ENCODE peak calls at places on chromosomes 6 and 20, in seven cellular contexts. Z is fibroblast of pulmonary artery, J is neural crest cell, E is Peyer's patch, X is endodermal cell, P is choroid plexus epithelial cell, M is colonic mucosa. A is an unnamed sample.

GRCh38 chr6:146194434-146194833 is 165.6 kb downstream of the GRM1 start:
- DNase-seq in X (no peak), P (no peak), E (no peak), Z (no peak), M (no peak), J (no peak), A (no peak)

GRCh38 chr6:88220493-88220892 is 54.3 kb upstream of the CNR1 start:
- DNase-seq in M (no peak), P (peak), Z (peak), X (peak), E (no peak), J (peak), A (no peak)

GRCh38 chr6:111938710-111939109 is 65.5 kb upstream of the FYN start:
- DNase-seq in X (no peak), M (no peak), E (no peak), P (peak), J (no peak), Z (peak), A (no peak)

GRCh38 chr20:51434556-51435256 is 107.8 kb downstream of the NFATC2 start:
- DNase-seq in P (peak), M (no peak), J (no peak), X (no peak), E (no peak), Z (peak), A (no peak)

GRCh38 chr6:148750826-148751225 is 4.0 kb downstream of the UST start:
- DNase-seq in J (no peak), M (no peak), X (no peak), Z (peak), P (peak), E (no peak), A (no peak)

GRCh38 chr6:96899019-96899418 is 1.3 kb upstream of the NDUFAF4 start:
- DNase-seq in Z (peak), M (peak), P (peak), X (no peak), E (no peak), J (peak), A (no peak)

GRCh38 chr6:41780623-41781301 is at the start of gene PRICKLE4:
- DNase-seq in Z (peak), J (no peak), E (no peak), M (peak), P (peak), X (peak), A (no peak)

GRCh38 chr20:64131406-64131805 is 24.0 kb upstream of the NPBWR2 start:
- DNase-seq in X (peak), Z (peak), P (peak), M (peak), J (no peak), E (no peak), A (peak)

GRCh38 chr6:152846825-152847224 is 96.2 kb downstream of the VIP start:
- DNase-seq in P (peak), X (no peak), J (no peak), E (no peak), M (no peak), Z (no peak), A (no peak)

GRCh38 chr6:147735924-147736323 is 227.4 kb downstream of the SAMD5 start:
- DNase-seq in X (no peak), M (no peak), E (no peak), J (no peak), P (no peak), Z (no peak), A (no peak)

GRCh38 chr6:26473429-26473757 is 15.6 kb downstream of the BTN2A1 start:
- DNase-seq in Z (no peak), E (no peak), X (no peak), P (no peak), M (no peak), J (no peak), A (no peak)
- TF ChIP-seq CTCF in Z (no peak), E (no peak), X (no peak), P (no peak), M (no peak), J (no peak), A (no peak)

GRCh38 chr6:18595774-18596528 is 208.8 kb downstream of the RNF144B start:
- DNase-seq in J (peak), X (peak), Z (peak), P (peak), M (peak), E (peak), A (no peak)

GRCh38 chr6:18601515-18602035 is 214.4 kb downstream of the RNF144B start:
- DNase-seq in Z (no peak), E (no peak), P (no peak), X (no peak), J (no peak), M (no peak), A (no peak)

GRCh38 chr6:18598865-18599264 is 211.7 kb downstream of the RNF144B start:
- DNase-seq in M (no peak), P (no peak), X (no peak), J (no peak), E (no peak), Z (no peak), A (no peak)

GRCh38 chr6:18600236-18600635 is 213.1 kb downstream of the RNF144B start:
- DNase-seq in M (no peak), P (no peak), Z (no peak), X (no peak), E (no peak), J (peak), A (no peak)

DNA sequence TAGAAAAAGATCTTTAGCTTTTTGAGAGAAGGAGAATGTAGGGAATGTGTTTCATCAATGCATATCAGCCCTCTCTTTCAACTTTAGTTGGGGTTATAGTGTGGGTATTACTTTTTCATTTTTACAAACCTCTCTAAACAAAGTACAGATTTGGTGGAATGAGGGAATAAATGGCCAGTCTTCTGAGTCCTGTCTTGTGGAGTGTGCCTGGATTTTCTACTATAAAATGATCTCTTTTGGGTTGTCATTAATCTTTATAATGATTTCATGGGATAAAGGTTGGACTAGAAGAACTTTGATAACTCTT is 209.3 kb downstream of the RNF144B start:
- DNase-seq in P (no peak), M (no peak), J (no peak), Z (no peak), E (no peak), X (no peak), A (no peak)
- TF ChIP-seq CTCF in P (no peak), M (no peak), J (no peak), Z (no peak), E (no peak), X (no peak), A (peak)

GRCh38 chr6:50653253-50653652 is 60.1 kb upstream of the TFAP2D start:
- DNase-seq in E (no peak), Z (no peak), X (no peak), P (no peak), M (no peak), J (no peak), A (no peak)

GRCh38 chr6:50658561-50658960 is 54.8 kb upstream of the TFAP2D start:
- DNase-seq in E (no peak), J (no peak), P (no peak), Z (no peak), X (no peak), M (no peak), A (no peak)

GRCh38 chr6:50657513-50657912 is 55.8 kb upstream of the TFAP2D start:
- DNase-seq in J (no peak), Z (no peak), X (no peak), P (no peak), M (no peak), E (no peak), A (no peak)

GRCh38 chr6:50654155-50654554 is 59.2 kb upstream of the TFAP2D start:
- DNase-seq in P (no peak), X (no peak), J (no peak), M (no peak), E (no peak), Z (no peak), A (no peak)

DNA sequence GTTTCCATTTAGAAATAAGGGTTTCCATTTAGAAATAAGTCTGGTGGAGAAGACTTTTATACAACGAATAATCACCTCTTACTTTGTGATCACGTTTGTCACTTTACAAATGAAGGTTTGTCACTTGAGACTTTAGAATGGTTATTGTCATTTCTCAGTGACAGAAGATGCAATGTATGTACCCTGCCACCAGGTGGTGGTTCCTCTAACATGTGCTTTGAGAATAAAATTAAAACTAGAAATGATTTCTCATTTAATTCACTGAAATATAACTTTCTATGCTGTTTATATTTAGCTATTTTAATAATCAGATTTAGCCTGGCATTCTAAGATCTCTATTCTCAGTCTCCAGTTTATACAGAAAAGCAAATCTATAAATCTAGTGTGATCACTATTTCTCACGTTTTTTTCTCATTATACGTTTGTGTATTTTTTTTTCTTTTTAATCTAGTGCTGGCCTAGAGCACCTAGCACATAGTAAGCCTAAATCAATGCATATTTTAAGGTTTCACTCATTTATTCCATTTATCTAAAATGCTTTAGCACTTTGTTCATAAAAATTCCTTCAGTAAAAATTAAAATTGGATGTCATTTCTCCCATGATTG is 57.4 kb upstream of the TFAP2D start:
- DNase-seq in P (peak), E (no peak), J (no peak), Z (peak), X (peak), M (no peak), A (no peak)
- TF ChIP-seq CTCF in P (peak), E (peak), J (peak), Z (peak), X (peak), M (peak), A (peak)

GRCh38 chr6:35955970-35956369 is 35.1 kb upstream of the SRPK1 start:
- DNase-seq in Z (no peak), X (no peak), E (no peak), M (no peak), P (no peak), J (no peak), A (no peak)
- TF ChIP-seq CTCF in Z (peak), X (peak), E (peak), M (peak), P (peak), J (peak), A (peak)

DNA sequence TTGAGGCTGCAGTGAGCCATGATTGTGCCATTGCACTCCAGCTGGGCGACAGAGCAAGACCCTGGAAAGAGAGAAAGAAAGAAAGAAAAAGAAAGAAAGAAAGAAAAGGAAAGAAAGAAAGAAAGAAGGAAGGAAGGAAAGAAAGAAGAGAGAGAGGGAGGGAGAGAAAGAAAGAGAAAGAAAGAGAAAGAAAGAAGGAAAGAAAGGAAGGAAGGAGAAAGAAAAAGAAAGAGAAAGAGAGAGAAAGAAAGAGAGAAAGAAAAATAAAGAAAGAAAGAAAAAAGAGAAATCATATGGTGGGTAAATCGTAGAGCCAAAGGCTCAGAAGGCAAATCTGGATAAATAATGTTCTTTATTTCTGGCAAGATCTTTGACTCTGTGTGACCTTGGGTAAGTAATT is 53.4 kb downstream of the CD40 start:
- DNase-seq in E (no peak), P (no peak), M (no peak), X (no peak), J (no peak), Z (no peak), A (no peak)
- TF ChIP-seq CTCF in E (no peak), P (no peak), M (no peak), X (no peak), J (no peak), Z (no peak), A (no peak)

GRCh38 chr6:40672118-40672517 is 85.0 kb upstream of the LRFN2 start:
- DNase-seq in Z (no peak), X (peak), M (no peak), P (no peak), J (no peak), E (no peak), A (no peak)
- TF ChIP-seq CTCF in Z (no peak), X (peak), M (no peak), P (no peak), J (no peak), E (no peak), A (no peak)

DNA sequence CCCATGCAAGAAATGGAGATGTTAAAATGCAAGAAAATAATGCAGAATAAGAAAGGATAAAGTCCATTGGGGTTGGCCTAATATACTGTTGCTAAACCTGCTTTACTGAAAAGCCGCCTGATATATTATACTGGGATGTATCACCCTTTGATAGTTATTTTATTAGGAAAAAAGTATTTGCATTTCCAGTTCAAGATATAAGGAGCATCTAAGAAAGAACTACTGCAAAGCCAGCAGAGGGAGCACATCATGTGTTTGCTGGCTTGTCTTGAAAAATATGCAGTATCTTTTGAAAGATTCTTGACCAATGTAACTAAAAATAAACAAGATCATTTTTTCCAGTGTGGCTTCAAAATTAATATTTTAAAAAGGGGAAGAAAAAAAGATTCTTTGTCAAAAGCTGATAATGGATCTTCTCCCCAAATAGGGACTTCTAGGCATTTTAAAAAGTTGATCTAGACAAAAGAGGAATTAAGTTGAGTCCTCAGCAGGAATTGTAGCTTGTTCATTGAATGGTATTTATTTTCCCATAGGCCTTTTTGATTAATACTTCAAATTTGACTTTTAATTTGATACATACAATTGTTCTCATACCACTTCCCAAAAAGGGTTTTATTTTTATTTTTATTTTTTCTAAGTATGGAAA is 214.9 kb downstream of the ZFAND3 start:
- DNase-seq in Z (peak), E (no peak), M (no peak), X (no peak), J (no peak), P (peak), A (no peak)
- TF ChIP-seq CTCF in Z (peak), E (peak), M (peak), X (peak), J (peak), P (peak), A (peak)

GRCh38 chr20:41573955-41574354 is 44.2 kb downstream of the CHD6 start:
- DNase-seq in M (no peak), Z (no peak), E (no peak), P (no peak), X (no peak), J (no peak), A (no peak)
- TF ChIP-seq CTCF in M (no peak), Z (no peak), E (no peak), P (no peak), X (no peak), J (no peak), A (no peak)

GRCh38 chr6:3478341-3478740 is 21.5 kb upstream of the SLC22A23 start:
- DNase-seq in P (no peak), X (peak), M (no peak), E (no peak), Z (no peak), J (no peak), A (no peak)
- TF ChIP-seq CTCF in P (no peak), X (no peak), M (no peak), E (no peak), Z (no peak), J (no peak), A (no peak)

GRCh38 chr6:36809933-36810844 is 29.1 kb downstream of the CPNE5 start:
- DNase-seq in X (peak), E (no peak), Z (no peak), M (no peak), P (no peak), J (no peak), A (no peak)
- TF ChIP-seq CTCF in X (peak), E (no peak), Z (peak), M (no peak), P (peak), J (no peak), A (no peak)

A was measured in CD14-positive monocyte.